ENCODE peak calls at places on chromosomes 3 and 15, in six cellular contexts. P, Q, M, J, U and K are unnamed samples.

GRCh38 chr15:41561104-41561776 is 2.2 kb downstream of the TYRO3 start:
- DNase-seq in P (no peak), Q (no peak), M (peak; percentile 34), J (no peak), U (no peak), K (no peak)

GRCh38 chr3:195853036-195853435 is 41.3 kb upstream of the MUC4 start:
- DNase-seq in P (no peak), Q (no peak), M (no peak), J (no peak), U (no peak), K (no peak)

GRCh38 chr3:155080692-155081091 is 573 bp downstream of the MME start:
- DNase-seq in P (no peak), Q (no peak), M (no peak), J (no peak), U (peak; percentile 11), K (no peak)

GRCh38 chr3:126866175-126866759 is 116.6 kb upstream of the PLXNA1 start:
- DNase-seq in P (no peak), Q (no peak), M (no peak), J (no peak), U (no peak), K (no peak)

GRCh38 chr3:52277972-52278509 is 408 bp downstream of the WDR82 start:
- DNase-seq in P (no peak), Q (peak; percentile 54), M (peak; percentile 43), J (no peak), U (peak; percentile 68), K (peak; percentile 68)

GRCh38 chr3:49164983-49165720 is 979 bp downstream of the CCDC71 start:
- DNase-seq in P (no peak), Q (no peak), M (no peak), J (peak; percentile 11), U (peak; percentile 35), K (no peak)

GRCh38 chr3:194030372-194030771 is 105.6 kb upstream of the HES1 start:
- DNase-seq in P (peak; percentile 79), Q (no peak), M (no peak), J (no peak), U (no peak), K (no peak)

GRCh38 chr15:90660195-90660995 is 56.8 kb upstream of the BLM start:
- DNase-seq in P (no peak), Q (peak; percentile 92), M (peak; percentile 34), J (peak; percentile 96), U (peak; percentile 91), K (peak; percentile 69)

GRCh38 chr3:65833761-65834505 is 204.8 kb downstream of the MAGI1 start:
- DNase-seq in P (no peak), Q (no peak), M (no peak), J (peak; percentile 79), U (peak; percentile 25), K (no peak)

GRCh38 chr3:194383276-194383940 is 13.9 kb upstream of the LRRC15 start:
- DNase-seq in P (no peak), Q (peak; percentile 3), M (no peak), J (no peak), U (no peak), K (no peak)

GRCh38 chr15:66714543-66714981 is 12.5 kb downstream of the SMAD6 start:
- DNase-seq in P (no peak), Q (no peak), M (no peak), J (peak; percentile 79), U (peak; percentile 53), K (no peak)

GRCh38 chr15:91151781-91152563 is 51.9 kb downstream of the SV2B start:
- DNase-seq in P (no peak), Q (no peak), M (no peak), J (no peak), U (no peak), K (no peak)

GRCh38 chr3:45593708-45594601 is 596 bp upstream of the LIMD1 start:
- DNase-seq in P (peak; percentile 40), Q (peak; percentile 50), M (no peak), J (peak; percentile 81), U (peak; percentile 91), K (peak; percentile 87)

GRCh38 chr15:63085289-63085688 is 36.4 kb upstream of the LACTB start:
- DNase-seq in P (no peak), Q (no peak), M (no peak), J (no peak), U (no peak), K (no peak)

GRCh38 chr3:177597325-177598109 is 400.2 kb upstream of the TBL1XR1 start:
- DNase-seq in P (peak; percentile 69), Q (peak; percentile 72), M (peak; percentile 90), J (peak; percentile 91), U (peak; percentile 35), K (peak; percentile 86)

GRCh38 chr15:97521894-97522293 is 438.6 kb upstream of the ARRDC4 start:
- DNase-seq in P (no peak), Q (no peak), M (peak; percentile 15), J (no peak), U (no peak), K (no peak)